ENCODE peak calls at places on chromosomes 11 and 22, in five cellular contexts. One of them, this sample, is unnamed. For H3K4me1, the result is how much of the 10 kb centered on the place peaks cover.

GRCh38 chr11:69017951-69018350 is 4.9 kb upstream of the MRGPRF start:
- DNase-seq in suprapubic skin: no peak
- DNase-seq in K562: no peak
- DNase-seq in transverse colon: no peak
- DNase-seq in esophagus muscularis mucosa: no peak
- DNase-seq in this sample: no peak

GRCh38 chr11:74147199-74147929 is 23.4 kb downstream of the C2CD3 start:
- DNase-seq in suprapubic skin: no peak
- DNase-seq in K562: no peak
- DNase-seq in transverse colon: no peak
- DNase-seq in esophagus muscularis mucosa: no peak
- DNase-seq in this sample: no peak

GRCh38 chr11:117143390-117143789 is 697 bp upstream of the PAFAH1B2 start:
- DNase-seq in suprapubic skin: no peak
- DNase-seq in K562: peak
- DNase-seq in transverse colon: peak
- DNase-seq in esophagus muscularis mucosa: no peak
- DNase-seq in this sample: peak

GRCh38 chr11:35390737-35391682 is 28.3 kb downstream of the SLC1A2 start:
- DNase-seq in suprapubic skin: no peak
- DNase-seq in K562: no peak
- DNase-seq in transverse colon: peak
- DNase-seq in esophagus muscularis mucosa: no peak
- DNase-seq in this sample: no peak

GRCh38 chr11:34192481-34193401 is 87.3 kb downstream of the NAT10 start:
- DNase-seq in suprapubic skin: no peak
- DNase-seq in K562: no peak
- DNase-seq in transverse colon: peak
- DNase-seq in esophagus muscularis mucosa: no peak
- DNase-seq in this sample: peak

GRCh38 chr11:57527056-57527631 is 3.4 kb downstream of the TIMM10 start:
- DNase-seq in suprapubic skin: no peak
- DNase-seq in K562: peak
- DNase-seq in transverse colon: peak
- DNase-seq in esophagus muscularis mucosa: peak
- DNase-seq in this sample: peak

GRCh38 chr11:23413057-23413456 is 552.8 kb upstream of the CCDC179 start:
- DNase-seq in suprapubic skin: no peak
- DNase-seq in K562: no peak
- DNase-seq in transverse colon: no peak
- DNase-seq in esophagus muscularis mucosa: no peak
- DNase-seq in this sample: no peak

GRCh38 chr11:120220747-120221037 is 9.9 kb downstream of the OAF start:
- DNase-seq in suprapubic skin: no peak
- DNase-seq in K562: no peak
- DNase-seq in transverse colon: no peak
- DNase-seq in esophagus muscularis mucosa: no peak
- DNase-seq in this sample: no peak

GRCh38 chr22:24816841-24817240 is 10.8 kb downstream of the SGSM1 start:
- DNase-seq in suprapubic skin: no peak
- DNase-seq in K562: no peak
- DNase-seq in transverse colon: peak
- DNase-seq in esophagus muscularis mucosa: no peak
- DNase-seq in this sample: peak

GRCh38 chr11:87421422-87421821 is 383.7 kb downstream of the TMEM135 start:
- DNase-seq in suprapubic skin: no peak
- DNase-seq in K562: peak
- DNase-seq in transverse colon: peak
- DNase-seq in esophagus muscularis mucosa: peak
- DNase-seq in this sample: no peak

GRCh38 chr22:41702763-41703162 is 3.5 kb downstream of the MEI1 start:
- DNase-seq in suprapubic skin: no peak
- DNase-seq in K562: no peak
- DNase-seq in transverse colon: no peak
- DNase-seq in esophagus muscularis mucosa: no peak
- DNase-seq in this sample: no peak

GRCh38 chr11:118918128-118918685 is 7.5 kb downstream of the BCL9L start:
- DNase-seq in suprapubic skin: peak
- DNase-seq in K562: peak
- DNase-seq in transverse colon: peak
- DNase-seq in esophagus muscularis mucosa: peak
- DNase-seq in this sample: peak

GRCh38 chr11:61682093-61682732 is 2.0 kb downstream of the DAGLA start:
- DNase-seq in suprapubic skin: no peak
- DNase-seq in K562: no peak
- DNase-seq in transverse colon: peak
- DNase-seq in esophagus muscularis mucosa: no peak
- DNase-seq in this sample: peak

GRCh38 chr11:121626507-121626875 is 173.7 kb upstream of the SORL1-AS1 start:
- DNase-seq in suprapubic skin: no peak
- DNase-seq in K562: no peak
- DNase-seq in transverse colon: no peak
- DNase-seq in esophagus muscularis mucosa: no peak
- DNase-seq in this sample: no peak

GRCh38 chr11:119804698-119805097 is 75.7 kb upstream of the NECTIN1 start:
- DNase-seq in suprapubic skin: no peak
- DNase-seq in K562: no peak
- DNase-seq in transverse colon: no peak
- DNase-seq in esophagus muscularis mucosa: no peak
- DNase-seq in this sample: no peak

GRCh38 chr22:24521791-24522245 is 26.7 kb downstream of the UPB1 start:
- DNase-seq in suprapubic skin: no peak
- DNase-seq in K562: peak
- DNase-seq in transverse colon: peak
- DNase-seq in esophagus muscularis mucosa: no peak
- DNase-seq in this sample: no peak

GRCh38 chr11:23948831-23949230 is 548.0 kb upstream of the LUZP2 start:
- DNase-seq in suprapubic skin: no peak
- DNase-seq in K562: no peak
- DNase-seq in transverse colon: no peak
- DNase-seq in esophagus muscularis mucosa: no peak
- DNase-seq in this sample: no peak

GRCh38 chr22:37619991-37620390 is 11.4 kb downstream of the GGA1 start:
- DNase-seq in suprapubic skin: no peak
- DNase-seq in K562: no peak
- DNase-seq in transverse colon: no peak
- DNase-seq in esophagus muscularis mucosa: no peak
- DNase-seq in this sample: peak

GRCh38 chr11:8209208-8209807 is 40.5 kb upstream of the RIC3 start:
- DNase-seq in suprapubic skin: no peak
- DNase-seq in K562: peak
- DNase-seq in transverse colon: no peak
- DNase-seq in esophagus muscularis mucosa: no peak
- DNase-seq in this sample: no peak

GRCh38 chr11:63710476-63711217 is 29.3 kb downstream of the RTN3 start:
- DNase-seq in suprapubic skin: no peak
- DNase-seq in K562: peak
- DNase-seq in transverse colon: peak
- DNase-seq in esophagus muscularis mucosa: no peak
- DNase-seq in this sample: no peak

GRCh38 chr11:74322667-74323066 is 11.2 kb upstream of the P4HA3 start:
- DNase-seq in suprapubic skin: no peak
- DNase-seq in K562: no peak
- DNase-seq in transverse colon: no peak
- DNase-seq in esophagus muscularis mucosa: peak
- DNase-seq in this sample: peak

GRCh38 chr11:27211370-27212127 is 151.5 kb downstream of the CCDC34 start:
- DNase-seq in suprapubic skin: no peak
- DNase-seq in K562: peak
- DNase-seq in transverse colon: no peak
- DNase-seq in esophagus muscularis mucosa: no peak
- DNase-seq in this sample: no peak
- H3K4me1 ChIP-seq in suprapubic skin: under half
- H3K4me1 ChIP-seq in K562: under half
- H3K4me1 ChIP-seq in transverse colon: under half
- H3K4me1 ChIP-seq in esophagus muscularis mucosa: under half
- H3K4me1 ChIP-seq in this sample: under half

DNA sequence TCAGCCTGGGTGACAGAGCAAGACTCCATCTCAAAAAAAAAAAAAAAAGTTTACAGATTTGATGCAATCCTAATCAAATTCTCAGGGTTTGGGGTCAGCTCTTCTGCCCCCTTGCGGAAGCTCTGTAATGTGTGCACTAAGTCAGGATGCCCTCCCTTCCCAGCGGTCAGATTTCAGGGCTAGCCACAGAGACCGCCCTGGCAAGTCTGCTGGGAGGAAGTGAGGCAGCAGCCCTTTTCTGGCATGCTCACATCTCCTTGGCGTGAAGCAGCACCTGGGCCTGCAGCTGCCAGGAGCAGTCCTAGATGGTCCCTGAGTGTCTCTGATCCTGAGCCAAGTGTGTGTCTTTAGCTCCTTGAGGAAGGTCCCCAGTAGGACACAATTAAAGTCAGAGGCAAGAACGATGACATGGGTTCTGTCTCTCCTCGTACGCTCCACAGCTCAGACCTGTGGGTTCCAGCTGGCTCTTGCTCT is 10.9 kb upstream of the APOBEC3C start:
- DNase-seq in suprapubic skin: no peak
- DNase-seq in K562: peak
- DNase-seq in transverse colon: peak
- DNase-seq in esophagus muscularis mucosa: peak
- DNase-seq in this sample: peak
- TF ChIP-seq POLR2AphosphoS5 in suprapubic skin: no peak
- TF ChIP-seq POLR2AphosphoS5 in K562: no peak
- TF ChIP-seq POLR2AphosphoS5 in transverse colon: peak
- TF ChIP-seq POLR2AphosphoS5 in esophagus muscularis mucosa: no peak
- TF ChIP-seq POLR2AphosphoS5 in this sample: peak

DNA sequence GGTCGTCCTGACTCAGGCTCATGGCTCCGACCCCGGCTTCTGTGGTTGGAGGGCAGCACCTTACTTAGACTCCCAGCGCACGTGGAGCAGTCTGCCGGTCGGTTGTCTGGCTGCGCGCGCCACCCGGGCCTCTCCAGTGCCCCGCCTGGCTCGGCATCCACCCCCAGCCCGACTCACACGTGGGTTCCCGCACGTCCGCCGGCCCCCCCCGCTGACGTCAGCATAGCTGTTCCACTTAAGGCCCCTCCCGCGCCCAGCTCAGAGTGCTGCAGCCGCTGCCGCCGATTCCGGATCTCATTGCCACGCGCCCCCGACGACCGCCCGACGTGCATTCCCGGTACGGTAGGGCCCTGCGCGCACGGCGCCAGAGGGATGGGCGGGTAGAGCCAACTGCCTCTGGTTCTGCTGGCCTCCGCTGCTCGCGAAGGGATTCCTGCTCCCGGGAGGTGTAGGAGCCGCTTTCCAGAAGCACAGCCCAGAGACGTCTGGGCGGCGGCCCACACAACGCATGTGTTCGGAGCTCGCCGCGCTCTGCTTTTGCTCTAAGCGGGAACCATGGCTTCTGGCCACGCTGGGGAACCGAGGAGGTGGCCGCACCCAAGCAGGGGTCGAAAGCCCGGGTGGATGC is at the start of gene LDHA:
- DNase-seq in suprapubic skin: peak
- DNase-seq in K562: peak
- DNase-seq in transverse colon: peak
- DNase-seq in esophagus muscularis mucosa: peak
- DNase-seq in this sample: peak
- TF ChIP-seq EP300 in suprapubic skin: peak
- TF ChIP-seq EP300 in K562: peak
- TF ChIP-seq EP300 in transverse colon: peak
- TF ChIP-seq EP300 in esophagus muscularis mucosa: peak
- TF ChIP-seq EP300 in this sample: peak

DNA sequence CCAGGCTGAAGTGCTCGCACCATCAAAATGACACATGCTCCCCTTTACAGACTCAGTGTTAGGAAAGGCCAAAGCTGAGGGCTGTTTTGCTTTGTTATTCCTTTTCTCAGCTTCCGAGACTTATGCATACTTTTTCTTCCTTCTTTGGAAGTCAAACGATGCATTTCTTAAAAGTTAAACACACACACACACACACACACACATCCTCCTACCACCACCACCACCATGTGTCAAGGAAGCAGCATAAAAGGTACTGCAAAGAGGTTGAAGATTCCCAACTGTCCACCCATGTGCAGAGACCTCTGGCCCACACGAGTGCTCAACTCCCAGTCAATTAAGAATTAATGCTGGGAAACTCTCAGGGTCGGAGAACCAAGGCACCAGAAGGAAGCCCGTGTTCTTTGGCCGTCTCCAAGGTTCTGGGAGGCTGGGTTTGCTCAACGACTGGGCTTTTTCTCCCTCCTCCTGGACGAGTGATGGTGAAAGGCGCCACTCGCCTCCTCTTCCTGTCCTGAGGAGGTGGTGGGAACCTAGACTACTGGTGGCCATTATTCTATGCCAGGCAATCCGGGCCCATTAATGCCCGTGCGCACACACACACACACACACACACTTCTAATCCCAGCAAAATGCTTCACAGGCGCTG is 15.2 kb downstream of the MN1 start:
- DNase-seq in suprapubic skin: no peak
- DNase-seq in K562: no peak
- DNase-seq in transverse colon: no peak
- DNase-seq in esophagus muscularis mucosa: no peak
- DNase-seq in this sample: peak
- H3K4me1 ChIP-seq in suprapubic skin: under half
- H3K4me1 ChIP-seq in K562: under half
- H3K4me1 ChIP-seq in transverse colon: under half
- H3K4me1 ChIP-seq in esophagus muscularis mucosa: half or more
- H3K4me1 ChIP-seq in this sample: under half

GRCh38 chr22:38982008-38982927 is at the start of gene APOBEC3B:
- DNase-seq in suprapubic skin: peak
- DNase-seq in K562: peak
- DNase-seq in transverse colon: peak
- DNase-seq in esophagus muscularis mucosa: peak
- DNase-seq in this sample: peak
- TF ChIP-seq POLR2AphosphoS5 in suprapubic skin: no peak
- TF ChIP-seq POLR2AphosphoS5 in K562: peak
- TF ChIP-seq POLR2AphosphoS5 in transverse colon: peak
- TF ChIP-seq POLR2AphosphoS5 in esophagus muscularis mucosa: peak
- TF ChIP-seq POLR2AphosphoS5 in this sample: peak

GRCh38 chr11:125372088-125372487 is 124.0 kb downstream of the FEZ1 start:
- DNase-seq in suprapubic skin: no peak
- DNase-seq in K562: no peak
- DNase-seq in transverse colon: no peak
- DNase-seq in esophagus muscularis mucosa: no peak
- DNase-seq in this sample: no peak

GRCh38 chr11:125369808-125370207 is 126.3 kb downstream of the FEZ1 start:
- DNase-seq in suprapubic skin: no peak
- DNase-seq in K562: no peak
- DNase-seq in transverse colon: no peak
- DNase-seq in esophagus muscularis mucosa: no peak
- DNase-seq in this sample: no peak

GRCh38 chr11:125370561-125371389 is 125.3 kb downstream of the FEZ1 start:
- DNase-seq in suprapubic skin: no peak
- DNase-seq in K562: no peak
- DNase-seq in transverse colon: no peak
- DNase-seq in esophagus muscularis mucosa: no peak
- DNase-seq in this sample: no peak

GRCh38 chr11:125372911-125373310 is 123.2 kb downstream of the FEZ1 start:
- DNase-seq in suprapubic skin: no peak
- DNase-seq in K562: no peak
- DNase-seq in transverse colon: no peak
- DNase-seq in esophagus muscularis mucosa: no peak
- DNase-seq in this sample: no peak

GRCh38 chr11:125371451-125371935 is 124.6 kb downstream of the FEZ1 start:
- DNase-seq in suprapubic skin: no peak
- DNase-seq in K562: no peak
- DNase-seq in transverse colon: no peak
- DNase-seq in esophagus muscularis mucosa: no peak
- DNase-seq in this sample: no peak
- TF ChIP-seq EP300 in suprapubic skin: no peak
- TF ChIP-seq EP300 in K562: no peak
- TF ChIP-seq EP300 in transverse colon: no peak
- TF ChIP-seq EP300 in esophagus muscularis mucosa: no peak
- TF ChIP-seq EP300 in this sample: no peak